ENCODE peak calls at places on chromosomes 11 and 22, in seven cellular contexts. U is cardiac muscle cell, K is lower lobe of right lung, M is heart right ventricle, V is SJSA1, R is right lobe of liver, P is H9. Y is an unnamed sample. For H3K4me1, the result is how much of the 10 kb centered on the place peaks cover.

GRCh38 chr11:69400140-69400539 is 81.3 kb upstream of the LINC01488 start:
- DNase-seq in U (no peak), M (no peak), R (no peak), K (no peak), V (no peak), P (no peak), Y (no peak)

GRCh38 chr22:43127166-43127908 is 15.9 kb downstream of the MCAT start:
- DNase-seq in K (no peak), R (no peak), V (no peak), U (no peak), M (no peak), P (no peak), Y (no peak)

GRCh38 chr22:37023743-37024338 is 4.3 kb downstream of the MPST start:
- DNase-seq in K (no peak), U (no peak), M (no peak), R (peak), P (no peak), V (no peak), Y (no peak)

GRCh38 chr11:3803726-3804510 is 4.4 kb upstream of the PGAP2 start:
- DNase-seq in K (no peak), U (no peak), V (no peak), R (no peak), P (no peak), M (no peak), Y (no peak)

GRCh38 chr22:28817919-28818859 is 17.8 kb upstream of the XBP1 start:
- DNase-seq in M (peak), K (peak), R (peak), U (peak), V (no peak), P (no peak), Y (no peak)

GRCh38 chr11:68663482-68664010 is 20.8 kb upstream of the GAL start:
- DNase-seq in P (no peak), V (no peak), M (no peak), K (no peak), R (peak), U (no peak), Y (no peak)

GRCh38 chr11:65718964-65719492 is 1.6 kb downstream of the RNASEH2C start:
- DNase-seq in V (peak), P (no peak), K (no peak), U (no peak), M (peak), R (peak), Y (no peak)

GRCh38 chr22:19631899-19632670 is 82.2 kb upstream of the SEPTIN5 start:
- DNase-seq in V (peak), U (peak), M (no peak), P (peak), R (no peak), K (no peak), Y (peak)

GRCh38 chr22:24091551-24092420 is 80.7 kb downstream of the CABIN1 start:
- DNase-seq in K (no peak), R (no peak), U (peak), V (no peak), M (peak), P (no peak), Y (no peak)

GRCh38 chr11:76704171-76704948 is 33.8 kb upstream of the LRRC32 start:
- DNase-seq in V (no peak), P (peak), K (no peak), U (no peak), M (no peak), R (no peak), Y (peak)

GRCh38 chr11:50071584-50072225 is 39.0 kb downstream of the OR4C45 start:
- DNase-seq in R (no peak), U (no peak), P (no peak), K (no peak), M (no peak), V (no peak), Y (no peak)

GRCh38 chr11:61151545-61152252 is 9.5 kb downstream of the VPS37C start:
- DNase-seq in K (no peak), P (no peak), R (peak), M (no peak), V (no peak), U (no peak), Y (no peak)

GRCh38 chr22:21991309-21991596 is 8.7 kb upstream of the TOP3B start:
- DNase-seq in V (no peak), M (no peak), U (no peak), R (no peak), P (no peak), K (no peak), Y (no peak)
- H3K4me1 ChIP-seq in V (under half), M (under half), U (under half), R (under half), P (under half), K (under half), Y (under half)

GRCh38 chr11:33736148-33736809 is at the start of gene CD59:
- DNase-seq in K (peak), V (peak), R (peak), P (peak), U (peak), M (peak), Y (peak)
- H3K4me1 ChIP-seq in K (under half), V (under half), R (under half), P (under half), U (under half), M (under half), Y (under half)

DNA sequence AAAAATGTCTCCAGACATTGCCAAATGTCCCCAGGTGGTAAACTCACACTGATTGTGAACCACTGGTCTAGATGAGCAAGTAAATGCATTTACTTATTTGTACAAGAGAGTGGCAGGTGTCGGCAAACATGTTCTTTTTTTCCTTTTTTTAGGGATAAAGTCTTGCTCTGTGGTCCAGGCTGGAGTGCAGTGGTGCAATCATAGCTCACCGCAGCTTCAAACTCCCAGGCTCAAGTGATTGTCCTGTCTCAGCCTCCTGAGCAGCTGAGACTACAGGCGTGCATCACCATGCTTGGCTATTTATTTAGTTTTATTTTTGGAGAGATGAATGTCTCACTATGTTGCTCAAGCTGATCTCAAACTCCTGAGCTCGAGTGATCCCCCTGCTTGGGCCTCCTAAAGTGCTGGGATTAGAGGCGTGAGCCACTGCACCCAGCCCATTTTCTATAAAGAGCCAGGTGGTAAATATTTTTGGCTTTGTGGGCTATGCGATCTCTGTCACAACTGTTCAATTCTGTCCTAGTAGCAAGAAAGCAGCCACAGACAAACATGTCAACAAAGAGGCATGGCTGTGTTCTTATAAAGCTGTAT is 1.4 kb downstream of the VPREB1 start:
- DNase-seq in R (no peak), V (no peak), M (no peak), U (no peak), P (no peak), K (no peak), Y (no peak)
- H3K4me1 ChIP-seq in R (under half), V (under half), M (under half), U (under half), P (under half), K (under half), Y (under half)

GRCh38 chr22:46764779-46765485 is 2.5 kb downstream of the TBC1D22A start:
- DNase-seq in V (no peak), R (no peak), K (peak), U (no peak), M (no peak), P (no peak), Y (no peak)
- H3K4me1 ChIP-seq in V (under half), R (under half), K (half or more), U (under half), M (half or more), P (under half), Y (under half)

DNA sequence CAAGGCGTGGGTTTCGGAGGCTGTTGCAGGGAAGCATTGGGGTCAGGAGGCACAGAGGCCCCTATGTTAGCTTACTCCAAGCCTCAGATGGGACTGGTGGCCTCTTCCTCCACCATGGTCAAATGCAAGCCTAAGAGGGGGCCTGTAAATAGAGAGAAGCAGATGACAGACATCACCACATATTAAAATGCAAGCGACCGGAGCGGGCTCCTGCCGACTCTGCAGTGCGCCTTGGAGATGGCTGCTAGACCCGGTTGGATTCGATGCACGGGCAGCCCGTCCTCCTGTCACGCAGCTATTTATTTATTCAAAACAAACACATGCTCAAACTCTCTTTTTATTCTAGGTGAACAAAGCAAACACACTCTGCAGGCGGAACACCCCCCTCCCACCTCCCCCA is 208.0 kb downstream of the DSCAML1 start:
- DNase-seq in V (no peak), R (no peak), K (no peak), P (no peak), U (no peak), M (no peak), Y (no peak)
- H3K4me1 ChIP-seq in V (under half), R (under half), K (under half), P (under half), U (under half), M (under half), Y (under half)

GRCh38 chr11:118439656-118440055 is 3.4 kb downstream of the KMT2A start:
- DNase-seq in P (no peak), U (no peak), R (no peak), V (no peak), K (no peak), M (no peak), Y (no peak)

GRCh38 chr11:118447423-118447822 is 11.1 kb downstream of the KMT2A start:
- DNase-seq in M (no peak), P (no peak), K (no peak), U (no peak), R (no peak), V (no peak), Y (no peak)

GRCh38 chr11:118442903-118443589 is 6.8 kb downstream of the KMT2A start:
- DNase-seq in R (no peak), K (no peak), U (no peak), M (no peak), V (no peak), P (no peak), Y (no peak)

GRCh38 chr11:118441770-118442169 is 5.5 kb downstream of the KMT2A start:
- DNase-seq in R (no peak), P (no peak), M (no peak), K (no peak), U (no peak), V (no peak), Y (peak)

GRCh38 chr11:118443590-118444218 is 7.4 kb downstream of the KMT2A start:
- DNase-seq in P (no peak), V (no peak), U (no peak), M (no peak), R (no peak), K (no peak), Y (no peak)
- H3K4me1 ChIP-seq in P (under half), V (under half), U (under half), M (half or more), R (under half), K (half or more), Y (half or more)

DNA sequence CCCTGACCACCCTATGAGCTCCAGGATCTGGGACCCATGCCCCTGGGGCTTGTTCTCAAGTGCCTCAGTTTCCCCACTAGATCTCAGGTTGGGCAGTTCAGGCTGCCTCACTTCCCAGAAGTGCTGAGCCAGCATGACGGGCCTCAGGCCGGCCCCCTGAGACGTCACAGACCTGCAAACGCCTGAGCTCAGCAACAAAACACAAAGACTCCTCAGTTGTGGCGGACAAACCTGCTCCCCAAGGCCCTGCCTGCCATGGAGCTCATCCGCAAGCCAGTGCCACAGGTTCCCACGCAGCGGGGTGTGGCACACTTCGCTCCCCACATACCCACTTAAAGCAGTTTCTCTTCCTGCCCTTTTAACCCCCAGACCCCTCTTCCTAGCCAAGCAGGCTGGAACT is 45.2 kb downstream of the NECTIN1 start:
- DNase-seq in K (no peak), M (no peak), V (no peak), P (no peak), U (no peak), R (no peak), Y (peak)
- H3K4me1 ChIP-seq in K (under half), M (under half), V (under half), P (under half), U (under half), R (under half), Y (under half)

GRCh38 chr11:94801866-94802460 is 33.8 kb downstream of the AMOTL1 start:
- DNase-seq in M (no peak), P (no peak), K (no peak), V (no peak), U (no peak), R (no peak), Y (no peak)
- H3K4me1 ChIP-seq in M (under half), P (under half), K (under half), V (under half), U (under half), R (under half), Y (under half)

DNA sequence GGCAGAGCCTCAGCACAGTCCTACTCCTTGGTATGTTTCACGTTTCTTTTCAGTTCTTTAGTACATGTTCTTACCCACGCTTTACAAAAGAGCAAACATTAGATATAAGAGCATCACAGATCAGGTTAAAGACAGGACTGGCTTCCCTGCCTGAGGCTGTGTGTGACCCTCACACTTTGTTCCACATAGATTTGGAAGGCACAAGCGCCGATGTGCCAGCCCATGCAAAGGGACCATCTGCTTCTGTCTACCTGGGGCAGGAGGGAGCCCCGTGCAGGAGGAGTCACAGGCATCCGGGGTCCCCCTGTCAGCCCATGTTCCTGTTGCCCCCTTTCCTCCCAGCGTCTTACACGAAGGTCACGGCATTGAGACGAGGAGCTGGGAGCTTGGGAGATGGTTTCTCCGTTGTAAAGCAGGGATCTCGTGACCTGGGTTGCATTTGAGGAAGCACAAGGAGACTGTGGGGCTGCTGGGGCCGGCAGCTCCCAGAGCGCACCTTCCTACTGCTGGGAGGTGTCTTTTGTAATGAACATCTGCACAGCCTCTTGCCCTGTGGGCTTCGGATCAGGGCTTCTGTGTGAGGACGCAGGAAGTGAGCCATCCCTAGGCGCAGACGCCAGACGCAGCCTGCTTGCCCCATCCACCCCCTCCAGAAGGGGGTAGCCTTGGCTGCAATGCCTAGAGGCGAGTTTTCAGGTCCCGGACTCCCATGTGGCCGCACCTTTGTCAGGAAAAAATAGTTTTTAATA is 72.6 kb downstream of the SCN3B start:
- DNase-seq in K (no peak), U (no peak), M (no peak), V (no peak), R (no peak), P (no peak), Y (no peak)
- H3K4me1 ChIP-seq in K (under half), U (under half), M (under half), V (under half), R (under half), P (under half), Y (under half)

Y was measured in neural progenitor cell.